ENCODE peak calls at places on chromosomes 5 and 9, in six cellular contexts. C, Z, K, M, Q and H are unnamed samples.

GRCh38 chr9:128102861-128103588 is 24.5 kb downstream of the PTGES2 start:
- DNase-seq in Q (no peak), K (no peak), C (peak), Z (no peak), M (no peak), H (no peak)

GRCh38 chr5:1480217-1480616 is 35.0 kb upstream of the SLC6A3 start:
- DNase-seq in M (no peak), Z (no peak), C (peak), K (no peak), Q (no peak), H (no peak)

GRCh38 chr9:128555180-128555721 is 2.9 kb downstream of the SPTAN1 start:
- DNase-seq in K (peak), C (no peak), Z (peak), Q (peak), M (no peak), H (no peak)

GRCh38 chr5:129460951-129461815 is 1.1 kb downstream of the ADAMTS19 start:
- DNase-seq in Q (no peak), M (no peak), K (no peak), C (peak), Z (no peak), H (peak)

GRCh38 chr9:68523367-68523936 is 17.2 kb downstream of the TMEM252 start:
- DNase-seq in C (no peak), Q (no peak), K (no peak), M (no peak), Z (no peak), H (no peak)

GRCh38 chr9:29548436-29548835 is 1975.2 kb upstream of the C9orf72 start:
- DNase-seq in Q (no peak), C (no peak), Z (no peak), K (no peak), M (no peak), H (no peak)

GRCh38 chr5:40743771-40744170 is 12.0 kb downstream of the TTC33 start:
- DNase-seq in K (no peak), C (no peak), Z (no peak), M (no peak), Q (no peak), H (no peak)

GRCh38 chr9:88872171-88872946 is 118.9 kb upstream of the S1PR3 start:
- DNase-seq in Q (peak), K (no peak), M (no peak), C (no peak), Z (no peak), H (no peak)

GRCh38 chr5:112227911-112228631 is 191.0 kb downstream of the EPB41L4A start:
- DNase-seq in K (no peak), Z (no peak), M (no peak), Q (no peak), C (no peak), H (no peak)

GRCh38 chr9:9557804-9558334 is 1054.9 kb downstream of the PTPRD start:
- DNase-seq in K (no peak), M (no peak), Z (no peak), Q (no peak), C (no peak), H (no peak)

GRCh38 chr9:94937214-94937903 is 210.9 kb downstream of the AOPEP start:
- DNase-seq in M (no peak), C (no peak), K (peak), Z (peak), Q (peak), H (no peak)

GRCh38 chr5:180204420-180204819 is 4.6 kb downstream of the RASGEF1C start:
- DNase-seq in M (no peak), Q (no peak), C (no peak), Z (no peak), K (no peak), H (no peak)

GRCh38 chr5:139636975-139637408 is 11.2 kb upstream of the CXXC5 start:
- DNase-seq in Z (peak), Q (peak), K (no peak), C (no peak), M (no peak), H (no peak)

GRCh38 chr5:133524597-133524996 is 87.7 kb downstream of the FSTL4 start:
- DNase-seq in C (no peak), Q (no peak), M (no peak), Z (no peak), K (no peak), H (no peak)

GRCh38 chr5:42235837-42236236 is 187.4 kb upstream of the GHR start:
- DNase-seq in C (no peak), K (no peak), Q (no peak), Z (no peak), M (no peak), H (no peak)

GRCh38 chr5:90201923-90202322 is 207.6 kb downstream of the CETN3 start:
- DNase-seq in Z (no peak), C (no peak), M (no peak), K (no peak), Q (no peak), H (no peak)

GRCh38 chr9:121194730-121195129 is 6.9 kb downstream of the RAB14 start:
- DNase-seq in K (no peak), Q (no peak), M (no peak), C (no peak), Z (no peak), H (no peak)